ENCODE peak calls at places on chromosomes 13 and 19, in five cellular contexts. O is cardiac muscle cell, L is pancreas, S is tibial nerve, J is thoracic aorta. K is an unnamed sample. For H3K27me3, the result is how much of the 10 kb centered on the place peaks cover.

GRCh38 chr19:39916236-39916635 is 18.2 kb downstream of the FCGBP start:
- DNase-seq in O (no peak), L (no peak), S (no peak), J (no peak), K (no peak)

GRCh38 chr13:62702502-62702901 is 1286.9 kb upstream of the PCDH20 start:
- DNase-seq in O (no peak), L (no peak), S (no peak), J (no peak), K (no peak)

GRCh38 chr19:9309974-9310446 is 372 bp upstream of the ZNF699 start:
- DNase-seq in O (peak), L (no peak), S (peak), J (peak), K (no peak)

GRCh38 chr13:30690282-30691188 is 44.8 kb upstream of the ALOX5AP start:
- DNase-seq in O (no peak), L (no peak), S (peak), J (no peak), K (no peak)

GRCh38 chr13:24148414-24149305 is 11.9 kb upstream of the SPATA13 start:
- DNase-seq in O (no peak), L (no peak), S (no peak), J (no peak), K (no peak)

GRCh38 chr19:7670790-7671189 is 1.9 kb downstream of the RETN start:
- DNase-seq in O (no peak), L (no peak), S (no peak), J (no peak), K (no peak)

GRCh38 chr19:704447-704741 is 4.3 kb upstream of the PALM start:
- DNase-seq in O (no peak), L (no peak), S (no peak), J (no peak), K (no peak)

GRCh38 chr19:53915000-53915399 is 5.9 kb downstream of the CACNG7 start:
- DNase-seq in O (no peak), L (no peak), S (no peak), J (no peak), K (no peak)

GRCh38 chr19:4058696-4059492 is 7.8 kb downstream of the ZBTB7A start:
- DNase-seq in O (no peak), L (peak), S (no peak), J (no peak), K (no peak)

GRCh38 chr19:58586131-58586765 is 13.1 kb upstream of the MZF1 start:
- DNase-seq in O (no peak), L (no peak), S (no peak), J (no peak), K (no peak)

DNA sequence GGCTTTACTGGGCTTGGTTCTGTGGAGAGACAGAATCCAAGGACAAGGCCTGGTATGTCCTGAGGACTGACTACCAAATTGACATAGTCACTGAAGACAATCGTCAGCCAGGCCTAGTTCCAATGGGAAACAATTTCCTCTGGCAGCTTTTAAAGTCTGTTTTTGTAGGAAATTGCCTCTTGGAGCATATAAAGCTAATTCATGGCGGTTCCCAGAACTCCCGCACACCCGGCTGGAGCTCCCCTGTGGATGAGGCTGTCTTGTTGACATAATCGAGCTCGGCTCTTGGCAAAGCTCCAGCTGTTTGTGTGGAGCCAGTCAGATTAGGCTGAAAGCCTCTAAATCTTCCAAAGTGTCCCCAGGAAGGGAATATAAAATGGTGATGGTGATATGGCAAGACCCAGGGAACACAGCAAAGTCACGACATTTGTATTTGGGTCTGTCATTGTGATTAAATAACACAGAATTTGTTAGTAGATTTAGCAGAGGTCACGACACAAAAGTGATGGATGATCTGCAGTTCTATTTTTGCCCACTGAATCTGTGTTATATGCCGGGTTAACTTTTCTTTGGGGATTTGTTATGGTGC is 395.0 kb downstream of the PCDH9 start:
- DNase-seq in O (peak), L (peak), S (peak), J (no peak), K (no peak)
- TF ChIP-seq CTCF in O (no peak), L (no peak), S (no peak), J (no peak), K (no peak)

GRCh38 chr13:28467886-28468519 is 26.9 kb downstream of the FLT1 start:
- DNase-seq in O (no peak), L (no peak), S (no peak), J (no peak), K (no peak)
- H3K27me3 ChIP-seq in O (under half), L (under half), S (under half), J (under half), K (under half)

DNA sequence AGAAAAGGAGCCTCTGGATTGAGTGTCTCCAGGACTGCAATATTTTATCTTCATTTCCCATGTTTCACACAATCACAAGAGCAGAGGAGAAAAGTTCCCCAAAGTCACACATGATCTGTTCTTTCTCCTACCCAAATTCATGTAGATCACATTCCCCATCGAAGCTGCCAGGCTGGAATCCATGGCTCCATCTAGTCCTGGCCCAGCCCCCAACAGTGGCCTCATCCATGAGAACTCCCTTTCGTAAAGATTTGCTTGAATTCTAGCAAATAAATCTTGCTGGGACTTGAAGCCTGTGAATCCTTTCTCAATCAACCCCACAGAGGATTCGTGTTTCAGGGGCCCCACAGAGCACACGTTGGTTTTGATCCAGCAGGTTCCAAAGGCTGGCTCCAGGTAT is 109.5 kb downstream of the COL4A1 start:
- DNase-seq in O (no peak), L (no peak), S (no peak), J (no peak), K (no peak)
- TF ChIP-seq CTCF in O (no peak), L (no peak), S (no peak), J (no peak), K (no peak)

DNA sequence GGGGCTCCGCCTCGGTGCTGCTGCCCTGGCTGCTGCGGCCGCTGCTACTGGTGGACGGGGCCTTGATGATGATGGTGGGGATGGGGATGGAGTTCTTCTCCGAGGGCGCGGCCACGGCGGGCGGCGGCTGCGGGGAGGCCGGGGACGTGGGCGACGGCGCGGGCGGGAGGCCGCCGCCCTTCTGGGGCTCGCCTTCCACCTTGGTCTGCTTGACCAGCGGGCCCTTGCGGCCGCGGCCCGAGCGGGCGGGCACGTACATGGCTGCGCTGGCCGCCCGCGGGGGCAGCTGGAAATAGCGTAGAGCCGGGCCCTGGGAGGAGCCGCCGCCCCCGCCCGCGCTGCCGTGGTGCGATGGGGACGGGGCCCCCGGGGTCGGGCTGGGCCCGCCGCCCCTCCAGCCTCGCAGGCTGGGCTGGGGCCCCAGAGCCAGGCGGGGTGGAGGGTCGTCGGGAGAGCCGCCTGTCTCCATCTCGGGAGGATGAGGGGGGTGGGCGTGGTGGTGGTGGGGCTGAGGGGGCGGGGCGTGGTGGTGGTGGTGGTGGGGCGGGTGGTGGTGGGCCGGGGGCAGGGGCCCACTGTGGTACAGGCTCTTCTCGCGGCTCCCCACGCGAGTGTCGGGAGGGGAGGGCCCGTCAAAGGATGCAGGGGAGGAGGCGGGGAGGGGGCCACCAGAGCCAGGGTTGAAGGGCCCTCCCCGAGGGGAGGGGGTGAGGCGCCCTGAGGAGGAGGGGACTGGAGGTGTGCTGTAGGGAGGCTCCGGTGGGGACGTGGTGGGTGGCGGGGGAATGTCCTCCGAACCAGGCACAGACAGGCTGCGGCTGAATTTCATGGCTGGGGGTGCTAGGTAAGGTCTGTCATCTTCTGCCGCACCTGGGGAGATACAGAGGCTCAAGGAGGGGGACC is 19.4 kb downstream of the C19orf81 start:
- DNase-seq in O (no peak), L (peak), S (no peak), J (no peak), K (no peak)
- H3K27me3 ChIP-seq in O (half or more), L (under half), S (half or more), J (under half), K (half or more)

K was measured in CD4-positive, alpha-beta T cell.